ENCODE peak calls at places on chromosomes 6 and 20, in four cellular contexts. One of them, this sample, is unnamed.

GRCh38 chr6:2102966-2103365 is 142.4 kb downstream of the GMDS start:
- DNase-seq in K562: no peak
- DNase-seq in A549: no peak
- DNase-seq in HepG2: no peak
- DNase-seq in this sample: no peak

GRCh38 chr20:54694516-54694915 is 219.1 kb downstream of the DOK5 start:
- DNase-seq in K562: no peak
- DNase-seq in A549: no peak
- DNase-seq in HepG2: no peak
- DNase-seq in this sample: no peak

GRCh38 chr6:26017567-26017966 is 55.0 kb downstream of the TRIM38 start:
- DNase-seq in K562: no peak
- DNase-seq in A549: no peak
- DNase-seq in HepG2: no peak
- DNase-seq in this sample: peak; percentile 83

GRCh38 chr20:49054032-49054643 is 8.0 kb downstream of the CSE1L start:
- DNase-seq in K562: peak; percentile 14
- DNase-seq in A549: no peak
- DNase-seq in HepG2: no peak
- DNase-seq in this sample: no peak

GRCh38 chr6:162917506-162917905 is 189.7 kb downstream of the PACRG start:
- DNase-seq in K562: no peak
- DNase-seq in A549: no peak
- DNase-seq in HepG2: no peak
- DNase-seq in this sample: no peak

GRCh38 chr20:23111307-23111943 is 25.3 kb upstream of the CD93 start:
- DNase-seq in K562: no peak
- DNase-seq in A549: no peak
- DNase-seq in HepG2: no peak
- DNase-seq in this sample: no peak

GRCh38 chr6:79544939-79545450 is 7.8 kb upstream of the LCA5 start:
- DNase-seq in K562: peak; percentile 96
- DNase-seq in A549: peak; percentile 90
- DNase-seq in HepG2: peak; percentile 16
- DNase-seq in this sample: peak; percentile 78

GRCh38 chr20:5808901-5809300 is 58.7 kb downstream of the SHLD1 start:
- DNase-seq in K562: no peak
- DNase-seq in A549: no peak
- DNase-seq in HepG2: no peak
- DNase-seq in this sample: no peak

GRCh38 chr6:8814440-8815000 is 379.2 kb upstream of the SLC35B3 start:
- DNase-seq in K562: no peak
- DNase-seq in A549: no peak
- DNase-seq in HepG2: no peak
- DNase-seq in this sample: no peak

GRCh38 chr6:104537185-104537584 is 322.5 kb downstream of the HACE1 start:
- DNase-seq in K562: no peak
- DNase-seq in A549: no peak
- DNase-seq in HepG2: no peak
- DNase-seq in this sample: no peak
- TF ChIP-seq NR3C1 in K562: no peak
- TF ChIP-seq NR3C1 in A549: no peak
- TF ChIP-seq NR3C1 in HepG2: no peak
- TF ChIP-seq NR3C1 in this sample: no peak

DNA sequence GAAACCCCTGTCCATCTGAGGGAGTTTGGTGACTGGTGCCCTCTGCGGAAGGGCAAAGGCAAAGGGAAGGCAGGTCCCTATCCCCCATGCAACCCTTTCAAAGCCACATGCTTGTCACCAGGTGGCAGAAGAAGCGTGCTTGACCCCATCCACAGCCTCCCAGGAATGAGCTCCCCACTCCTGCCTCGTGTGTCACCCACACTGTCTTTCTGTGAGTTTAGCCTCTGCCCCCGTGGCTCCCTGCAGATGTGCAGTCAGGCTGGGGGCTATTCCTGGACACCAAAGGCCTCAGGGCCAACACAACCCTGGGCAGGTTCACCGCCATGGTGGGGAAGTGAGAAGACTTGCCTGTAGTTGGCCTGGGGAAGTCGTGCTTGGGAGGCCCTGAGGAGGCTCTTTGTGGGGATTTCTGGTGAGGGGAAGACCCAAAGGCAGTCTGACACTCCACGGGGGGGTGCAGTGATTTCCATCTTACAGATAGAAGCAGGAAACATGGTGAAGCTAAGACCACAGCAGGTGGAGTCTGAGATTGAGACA is 16.6 kb upstream of the PCMTD2 start:
- DNase-seq in K562: no peak
- DNase-seq in A549: no peak
- DNase-seq in HepG2: peak; percentile 49
- DNase-seq in this sample: no peak
- TF ChIP-seq NR3C1 in K562: no peak
- TF ChIP-seq NR3C1 in A549: no peak
- TF ChIP-seq NR3C1 in HepG2: no peak
- TF ChIP-seq NR3C1 in this sample: no peak

DNA sequence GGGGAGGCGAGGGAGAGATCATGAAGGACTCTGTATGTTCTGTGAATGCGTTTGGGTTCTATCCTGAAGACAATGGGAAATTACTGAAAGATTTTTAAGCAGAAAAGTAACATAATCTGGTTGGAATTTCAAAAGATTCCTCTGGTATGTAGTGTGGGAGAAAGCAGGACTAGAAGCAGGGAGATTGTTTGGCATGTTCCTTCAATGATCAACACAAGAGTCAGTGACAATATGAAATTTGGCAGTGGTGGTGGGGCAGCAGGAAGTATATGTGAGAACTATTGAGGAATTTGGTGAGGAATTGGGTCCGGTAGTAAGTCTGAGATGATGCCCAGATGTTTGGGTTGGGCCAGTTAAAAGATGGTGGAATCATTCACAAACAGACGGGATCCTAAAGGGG is 348.7 kb downstream of the CD83 start:
- DNase-seq in K562: no peak
- DNase-seq in A549: no peak
- DNase-seq in HepG2: no peak
- DNase-seq in this sample: no peak
- TF ChIP-seq NR3C1 in K562: no peak
- TF ChIP-seq NR3C1 in A549: no peak
- TF ChIP-seq NR3C1 in HepG2: no peak
- TF ChIP-seq NR3C1 in this sample: no peak

GRCh38 chr6:48027704-48028435 is 83.1 kb downstream of the PTCHD4 start:
- DNase-seq in K562: no peak
- DNase-seq in A549: no peak
- DNase-seq in HepG2: no peak
- DNase-seq in this sample: no peak

GRCh38 chr6:48037946-48038345 is 73.1 kb downstream of the PTCHD4 start:
- DNase-seq in K562: no peak
- DNase-seq in A549: no peak
- DNase-seq in HepG2: no peak
- DNase-seq in this sample: no peak

GRCh38 chr6:48036316-48036715 is 74.7 kb downstream of the PTCHD4 start:
- DNase-seq in K562: no peak
- DNase-seq in A549: no peak
- DNase-seq in HepG2: peak; percentile 44
- DNase-seq in this sample: no peak

GRCh38 chr6:48032156-48032555 is 78.8 kb downstream of the PTCHD4 start:
- DNase-seq in K562: no peak
- DNase-seq in A549: no peak
- DNase-seq in HepG2: peak; percentile 28
- DNase-seq in this sample: no peak
- TF ChIP-seq NR3C1 in K562: no peak
- TF ChIP-seq NR3C1 in A549: no peak
- TF ChIP-seq NR3C1 in HepG2: no peak
- TF ChIP-seq NR3C1 in this sample: no peak

This sample was measured in WTC11.